ENCODE peak calls at places on chromosomes 12 and 14, in nine cellular contexts. B is kidney; V is RWPE2; F is CD8-positive, alpha-beta T cell; I is ovary; K is MM.1S; L is cardiac muscle cell; A is astrocyte; U is fibroblast of lung. Q is an unnamed sample.
A peak's percentile ranks its signal among the peaks of the same experiment; 100 is the strongest.

GRCh38 chr12:4270016-4270669 is 3.4 kb upstream of the CCND2 start:
- DNase-seq in B (no peak), V (no peak), F (no peak), I (no peak), K (peak; percentile 45), L (no peak), A (no peak), U (no peak), Q (no peak)

GRCh38 chr12:132437252-132438138 is 52.5 kb upstream of the FBRSL1 start:
- DNase-seq in B (peak; percentile 69), V (no peak), F (no peak), I (no peak), K (no peak), L (no peak), A (no peak), U (no peak), Q (no peak)

GRCh38 chr14:81298122-81298521 is 77.4 kb upstream of the GTF2A1 start:
- DNase-seq in B (no peak), V (no peak), F (no peak), I (no peak), K (no peak), L (no peak), A (no peak), U (no peak), Q (no peak)

GRCh38 chr12:13000616-13000934 is 510 bp upstream of the HEBP1 start:
- DNase-seq in B (no peak), V (no peak), F (no peak), I (no peak), K (no peak), L (peak; percentile 62), A (no peak), U (no peak), Q (no peak)

GRCh38 chr12:6118891-6119568 is 5.4 kb downstream of the VWF start:
- DNase-seq in B (peak; percentile 45), V (no peak), F (no peak), I (no peak), K (no peak), L (no peak), A (no peak), U (no peak), Q (no peak)

GRCh38 chr12:118750666-118751065 is 230.7 kb upstream of the SRRM4 start:
- DNase-seq in B (no peak), V (no peak), F (no peak), I (no peak), K (no peak), L (no peak), A (no peak), U (no peak), Q (no peak)

GRCh38 chr12:114547636-114548035 is 136.3 kb downstream of the TBX3 start:
- DNase-seq in B (no peak), V (no peak), F (no peak), I (no peak), K (no peak), L (no peak), A (no peak), U (no peak), Q (no peak)

GRCh38 chr12:115456946-115457689 is 773.1 kb upstream of the TBX3 start:
- DNase-seq in B (no peak), V (no peak), F (no peak), I (no peak), K (no peak), L (peak; percentile 62), A (no peak), U (no peak), Q (no peak)

GRCh38 chr14:101020971-101021370 is 117.4 kb upstream of the RTL1 start:
- DNase-seq in B (peak; percentile 24), V (peak; percentile 45), F (no peak), I (peak; percentile 5), K (no peak), L (no peak), A (no peak), U (no peak), Q (no peak)

GRCh38 chr12:65277994-65278575 is 398 bp upstream of the MSRB3 start:
- DNase-seq in B (no peak), V (no peak), F (no peak), I (peak; percentile 18), K (no peak), L (peak; percentile 32), A (no peak), U (no peak), Q (no peak)

GRCh38 chr14:100663528-100664052 is 63.1 kb upstream of the DLK1 start:
- DNase-seq in B (no peak), V (no peak), F (no peak), I (no peak), K (no peak), L (no peak), A (no peak), U (no peak), Q (no peak)

GRCh38 chr14:52910597-52910996 is 40.3 kb downstream of the FERMT2 start:
- DNase-seq in B (no peak), V (no peak), F (no peak), I (no peak), K (no peak), L (no peak), A (no peak), U (no peak), Q (no peak)

GRCh38 chr14:36656769-36657408 is 4.8 kb upstream of the PAX9 start:
- DNase-seq in B (no peak), V (no peak), F (no peak), I (no peak), K (no peak), L (no peak), A (no peak), U (peak; percentile 14), Q (no peak)

GRCh38 chr14:36655571-36655962 is 6.1 kb upstream of the PAX9 start:
- DNase-seq in B (no peak), V (no peak), F (no peak), I (no peak), K (no peak), L (no peak), A (no peak), U (no peak), Q (no peak)

GRCh38 chr14:36657409-36658090 is 4.1 kb upstream of the PAX9 start:
- DNase-seq in B (peak; percentile 69), V (peak; percentile 66), F (no peak), I (no peak), K (no peak), L (no peak), A (no peak), U (no peak), Q (no peak)

GRCh38 chr14:36655054-36655381 is 6.6 kb upstream of the PAX9 start:
- DNase-seq in B (no peak), V (peak; percentile 47), F (no peak), I (no peak), K (no peak), L (no peak), A (no peak), U (no peak), Q (no peak)

GRCh38 chr14:36655963-36656768 is 5.5 kb upstream of the PAX9 start:
- DNase-seq in B (peak; percentile 68), V (peak; percentile 71), F (no peak), I (no peak), K (no peak), L (peak; percentile 79), A (no peak), U (no peak), Q (no peak)
- TF ChIP-seq CTCF in B (peak; percentile 23), V (peak; percentile 81), F (no peak), I (no peak), K (no peak), L (peak; percentile 37), A (peak; percentile 20), U (peak; percentile 14), Q (no peak)

GRCh38 chr14:25015761-25016160 is 34.2 kb downstream of the STXBP6 start:
- DNase-seq in B (no peak), V (no peak), F (no peak), I (no peak), K (no peak), L (no peak), A (no peak), U (no peak), Q (no peak)

GRCh38 chr14:25011095-25011494 is 38.9 kb downstream of the STXBP6 start:
- DNase-seq in B (no peak), V (no peak), F (no peak), I (no peak), K (no peak), L (no peak), A (no peak), U (no peak), Q (no peak)

GRCh38 chr14:25010471-25010870 is 39.5 kb downstream of the STXBP6 start:
- DNase-seq in B (no peak), V (no peak), F (no peak), I (no peak), K (no peak), L (no peak), A (no peak), U (no peak), Q (no peak)

GRCh38 chr14:25017562-25017961 is 32.4 kb downstream of the STXBP6 start:
- DNase-seq in B (no peak), V (no peak), F (no peak), I (no peak), K (no peak), L (no peak), A (no peak), U (no peak), Q (no peak)

GRCh38 chr14:25014440-25014839 is 35.5 kb downstream of the STXBP6 start:
- DNase-seq in B (no peak), V (no peak), F (no peak), I (no peak), K (no peak), L (no peak), A (no peak), U (peak; percentile 28), Q (no peak)
- H3K4me3 ChIP-seq in B (no peak overlapping the region), V (no peak overlapping the region), F (no peak overlapping the region), I (no peak overlapping the region), K (no peak overlapping the region), L (no peak overlapping the region), A (no peak overlapping the region), U (no peak overlapping the region), Q (no peak overlapping the region)

DNA sequence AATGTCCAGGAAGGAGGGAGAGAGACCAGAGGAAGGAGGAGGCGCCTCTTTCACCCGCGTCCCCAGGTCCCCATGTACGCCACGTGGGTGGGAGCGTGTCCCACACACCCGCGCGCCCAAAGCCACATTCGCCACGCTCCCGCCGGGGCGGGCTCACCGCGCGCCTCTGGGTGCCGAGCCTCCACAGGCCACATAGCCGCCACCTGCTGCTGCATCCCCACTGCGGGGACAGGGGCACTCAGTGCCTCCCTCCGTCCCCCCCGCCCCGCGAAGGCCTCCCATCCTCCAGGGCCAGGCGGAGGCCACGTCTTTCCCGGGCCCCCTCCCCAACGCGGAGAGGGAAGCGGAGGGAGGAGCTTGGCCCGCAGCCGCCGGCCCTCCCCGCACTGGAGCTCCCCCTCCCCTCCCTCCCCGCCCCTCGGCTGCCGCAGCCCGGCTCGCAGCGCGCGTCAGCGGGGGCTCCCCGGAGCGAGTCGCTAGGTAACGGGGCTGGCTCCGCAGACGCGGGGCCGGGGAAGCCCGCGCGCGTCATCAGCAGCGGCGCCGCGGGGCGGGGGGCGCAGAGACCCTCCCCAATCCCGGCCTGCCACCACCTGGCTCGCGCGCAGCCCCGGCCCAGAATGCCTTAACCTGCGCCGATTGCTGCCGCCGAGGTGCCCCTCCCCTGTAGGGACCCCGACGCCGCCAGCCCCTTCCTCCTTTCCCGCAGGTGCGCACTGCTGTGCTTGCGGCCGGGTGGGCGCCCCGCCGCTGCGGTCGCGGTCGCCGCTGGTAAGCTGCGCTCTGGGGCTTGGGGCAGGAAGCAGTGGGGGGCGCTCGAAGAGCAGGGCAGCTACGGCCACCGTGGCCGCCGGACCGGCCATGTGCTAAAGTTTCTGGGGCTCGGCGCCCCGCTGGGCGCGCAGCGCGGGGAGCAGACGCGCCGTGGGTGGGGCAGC is 532 bp upstream of the TUNAR start:
- DNase-seq in B (no peak), V (no peak), F (no peak), I (no peak), K (no peak), L (peak; percentile 55), A (no peak), U (no peak), Q (no peak)
- TF ChIP-seq CTCF in B (no peak), V (no peak), F (no peak), I (no peak), K (no peak), L (no peak), A (no peak), U (no peak), Q (no peak)

GRCh38 chr12:98719515-98720504 is 74.7 kb downstream of the APAF1 start:
- DNase-seq in B (no peak), V (no peak), F (no peak), I (no peak), K (no peak), L (no peak), A (no peak), U (no peak), Q (no peak)
- H3K4me3 ChIP-seq in B (no peak overlapping the region), V (no peak overlapping the region), F (no peak overlapping the region), I (no peak overlapping the region), K (no peak overlapping the region), L (no peak overlapping the region), A (no peak overlapping the region), U (no peak overlapping the region), Q (no peak overlapping the region)

Q was measured in foreskin fibroblast.